ENCODE peak calls at places on chromosomes 5 and 9, in eight cellular contexts. U is ascending aorta, R is astrocyte of the spinal cord, B is glutamatergic neuron, D is heart right ventricle, P is cardiac muscle cell, L is osteocyte, E is upper lobe of right lung. Y is an unnamed sample.

GRCh38 chr9:132151118-132151517 is 10.7 kb upstream of the NTNG2 start:
- DNase-seq in U (no peak), R (no peak), B (no peak), D (no peak), P (no peak), L (no peak), E (no peak), Y (no peak)

GRCh38 chr5:8306289-8306688 is 437.3 kb downstream of the MTRR start:
- DNase-seq in U (no peak), R (no peak), B (no peak), D (no peak), P (no peak), L (no peak), E (no peak), Y (no peak)

GRCh38 chr9:18622186-18622836 is 148.4 kb downstream of the ADAMTSL1 start:
- DNase-seq in U (no peak), R (no peak), B (no peak), D (no peak), P (no peak), L (no peak), E (no peak), Y (no peak)

GRCh38 chr5:54187694-54188093 is 122.7 kb downstream of the ARL15 start:
- DNase-seq in U (no peak), R (no peak), B (no peak), D (no peak), P (no peak), L (no peak), E (no peak), Y (no peak)

GRCh38 chr5:73136277-73136606 is 15.9 kb downstream of the TMEM171 start:
- DNase-seq in U (no peak), R (no peak), B (no peak), D (no peak), P (peak), L (no peak), E (no peak), Y (no peak)

GRCh38 chr9:79057576-79057975 is 514.2 kb upstream of the TLE4 start:
- DNase-seq in U (no peak), R (peak), B (no peak), D (no peak), P (no peak), L (no peak), E (no peak), Y (no peak)

GRCh38 chr9:116451500-116451899 is 235.6 kb upstream of the TRIM32 start:
- DNase-seq in U (no peak), R (no peak), B (no peak), D (no peak), P (no peak), L (no peak), E (no peak), Y (no peak)

GRCh38 chr5:142960309-142960696 is 190.1 kb downstream of the ARHGAP26 start:
- DNase-seq in U (no peak), R (peak), B (no peak), D (no peak), P (peak), L (no peak), E (no peak), Y (no peak)

GRCh38 chr9:34896112-34896511 is 62.0 kb upstream of the PHF24 start:
- DNase-seq in U (no peak), R (no peak), B (no peak), D (no peak), P (no peak), L (no peak), E (no peak), Y (no peak)

GRCh38 chr5:150109921-150110320 is 23.6 kb upstream of the CSF1R start:
- DNase-seq in U (no peak), R (no peak), B (no peak), D (no peak), P (no peak), L (no peak), E (no peak), Y (no peak)

GRCh38 chr5:154993461-154993860 is 20.1 kb upstream of the KIF4B start:
- DNase-seq in U (no peak), R (no peak), B (no peak), D (no peak), P (no peak), L (no peak), E (no peak), Y (no peak)

GRCh38 chr5:154997746-154998145 is 15.8 kb upstream of the KIF4B start:
- DNase-seq in U (no peak), R (no peak), B (no peak), D (no peak), P (peak), L (no peak), E (no peak), Y (no peak)

GRCh38 chr5:154999865-155000264 is 13.7 kb upstream of the KIF4B start:
- DNase-seq in U (no peak), R (no peak), B (no peak), D (no peak), P (no peak), L (no peak), E (no peak), Y (no peak)

GRCh38 chr5:155001523-155001922 is 12.0 kb upstream of the KIF4B start:
- DNase-seq in U (no peak), R (no peak), B (no peak), D (no peak), P (no peak), L (no peak), E (no peak), Y (no peak)

GRCh38 chr5:154995679-154996078 is 17.9 kb upstream of the KIF4B start:
- DNase-seq in U (no peak), R (no peak), B (peak), D (no peak), P (no peak), L (no peak), E (no peak), Y (no peak)
- TF ChIP-seq CTCF in U (no peak), R (no peak), B (peak), D (no peak), P (no peak), L (no peak), E (no peak), Y (no peak)

GRCh38 chr9:112443200-112443599 is 43.4 kb upstream of the KIAA1958 start:
- DNase-seq in U (no peak), R (peak), B (no peak), D (no peak), P (peak), L (no peak), E (no peak), Y (no peak)
- TF ChIP-seq CTCF in U (no peak), R (peak), B (peak), D (no peak), P (peak), L (peak), E (peak), Y (peak)

GRCh38 chr5:171433952-171434676 is 14.7 kb downstream of the FGF18 start:
- DNase-seq in U (no peak), R (no peak), B (no peak), D (no peak), P (no peak), L (no peak), E (no peak), Y (no peak)
- TF ChIP-seq CTCF in U (no peak), R (no peak), B (peak), D (no peak), P (no peak), L (no peak), E (no peak), Y (no peak)

GRCh38 chr5:180801596-180802324 is 846 bp downstream of the MGAT1 start:
- DNase-seq in U (no peak), R (no peak), B (no peak), D (no peak), P (no peak), L (no peak), E (no peak), Y (no peak)

GRCh38 chr5:180799902-180800801 is 2.5 kb downstream of the MGAT1 start:
- DNase-seq in U (no peak), R (peak), B (no peak), D (no peak), P (peak), L (no peak), E (no peak), Y (no peak)

GRCh38 chr5:180798193-180798592 is 4.4 kb downstream of the MGAT1 start:
- DNase-seq in U (no peak), R (no peak), B (no peak), D (no peak), P (no peak), L (no peak), E (no peak), Y (no peak)

GRCh38 chr5:180797256-180798192 is 5.1 kb downstream of the MGAT1 start:
- DNase-seq in U (no peak), R (no peak), B (no peak), D (no peak), P (no peak), L (no peak), E (no peak), Y (no peak)

GRCh38 chr5:180799194-180799593 is 3.4 kb downstream of the MGAT1 start:
- DNase-seq in U (no peak), R (no peak), B (peak), D (no peak), P (no peak), L (no peak), E (no peak), Y (no peak)
- TF ChIP-seq CTCF in U (no peak), R (peak), B (peak), D (no peak), P (no peak), L (peak), E (peak), Y (no peak)

GRCh38 chr9:86955554-86955953 is 8.2 kb upstream of the GAS1 start:
- DNase-seq in U (no peak), R (no peak), B (no peak), D (no peak), P (peak), L (no peak), E (no peak), Y (no peak)
- TF ChIP-seq CTCF in U (no peak), R (no peak), B (no peak), D (no peak), P (no peak), L (no peak), E (no peak), Y (no peak)

GRCh38 chr5:14326035-14326909 is 183.1 kb downstream of the TRIO start:
- DNase-seq in U (no peak), R (no peak), B (no peak), D (no peak), P (no peak), L (no peak), E (no peak), Y (no peak)
- TF ChIP-seq CTCF in U (peak), R (peak), B (peak), D (peak), P (peak), L (peak), E (peak), Y (no peak)

DNA sequence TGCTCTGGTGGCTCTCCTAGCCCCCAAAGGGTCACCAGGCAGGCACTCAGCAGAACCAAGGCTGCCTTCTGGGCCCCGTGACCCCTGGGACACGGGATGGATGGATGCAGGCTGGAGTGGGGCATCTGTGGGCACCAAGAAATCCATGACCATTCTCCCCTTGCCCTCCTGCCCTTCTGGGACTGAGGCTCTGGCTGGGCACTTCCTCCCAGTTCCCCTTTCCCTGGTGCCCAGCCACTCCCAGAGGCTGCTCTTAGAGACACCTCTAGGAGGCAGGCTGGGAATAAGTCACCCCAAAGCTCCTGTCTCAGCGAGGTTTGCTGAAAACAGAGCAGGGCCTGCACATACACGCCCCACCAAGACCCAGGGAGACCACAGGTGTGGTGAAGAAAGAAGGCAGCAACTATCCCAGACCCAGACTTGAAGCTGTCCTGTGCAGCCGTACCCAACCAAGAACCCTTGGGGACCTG is 943 bp downstream of the STING1 start:
- DNase-seq in U (no peak), R (no peak), B (no peak), D (peak), P (peak), L (no peak), E (peak), Y (no peak)
- TF ChIP-seq CTCF in U (no peak), R (peak), B (no peak), D (no peak), P (peak), L (peak), E (peak), Y (no peak)

GRCh38 chr5:140075371-140075770 is 32.3 kb upstream of the NRG2 start:
- DNase-seq in U (no peak), R (no peak), B (no peak), D (no peak), P (peak), L (no peak), E (no peak), Y (no peak)
- TF ChIP-seq CTCF in U (no peak), R (no peak), B (no peak), D (no peak), P (no peak), L (peak), E (peak), Y (no peak)

GRCh38 chr5:58149750-58150149 is 310.1 kb downstream of the PLK2 start:
- DNase-seq in U (no peak), R (no peak), B (no peak), D (no peak), P (no peak), L (no peak), E (no peak), Y (no peak)

GRCh38 chr5:58150936-58151335 is 308.9 kb downstream of the PLK2 start:
- DNase-seq in U (no peak), R (no peak), B (no peak), D (no peak), P (no peak), L (no peak), E (no peak), Y (no peak)

GRCh38 chr5:58148366-58148765 is 311.5 kb downstream of the PLK2 start:
- DNase-seq in U (no peak), R (no peak), B (no peak), D (no peak), P (no peak), L (no peak), E (no peak), Y (no peak)

GRCh38 chr5:58151414-58151813 is 308.5 kb downstream of the PLK2 start:
- DNase-seq in U (no peak), R (no peak), B (no peak), D (no peak), P (no peak), L (no peak), E (no peak), Y (no peak)

DNA sequence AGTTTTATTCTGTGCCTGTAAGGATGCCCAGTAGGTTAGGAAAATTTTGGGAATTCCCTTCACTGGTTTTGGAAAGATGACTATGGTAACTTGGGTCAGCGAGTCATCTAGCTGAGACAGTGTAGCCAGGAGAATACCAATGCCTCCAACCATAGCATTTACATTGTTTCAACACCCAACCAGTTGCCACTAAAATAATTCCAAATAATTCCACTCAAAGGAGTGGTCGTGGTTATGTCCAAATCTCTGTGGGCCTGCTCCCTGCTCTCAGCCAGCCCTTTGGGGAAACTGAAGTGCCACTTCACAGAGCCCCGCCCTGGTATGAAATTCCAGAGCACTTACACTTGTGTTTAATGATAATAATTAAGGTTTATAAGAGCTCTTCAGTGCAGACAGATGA is 310.5 kb downstream of the PLK2 start:
- DNase-seq in U (no peak), R (no peak), B (no peak), D (no peak), P (no peak), L (no peak), E (no peak), Y (no peak)
- TF ChIP-seq CTCF in U (no peak), R (no peak), B (no peak), D (no peak), P (no peak), L (no peak), E (no peak), Y (no peak)

Y was measured in natural killer cell.